ENCODE peak calls at places on chromosomes 6 and 20, in four cellular contexts. Y is HCT116, K is neural progenitor cell, V is hepatocyte. H is an unnamed sample.

GRCh38 chr20:40843251-40843650 is 154.2 kb upstream of the MAFB start:
- DNase-seq in K (no peak), Y (no peak), V (no peak), H (no peak)

GRCh38 chr6:71533939-71534379 is 245.3 kb downstream of the OGFRL1 start:
- DNase-seq in K (no peak), Y (peak; percentile 3), V (peak; percentile 48), H (peak; percentile 54)

GRCh38 chr6:82738773-82739172 is 326.9 kb downstream of the UBE3D start:
- DNase-seq in V (no peak), K (no peak), Y (no peak), H (no peak)

GRCh38 chr6:100462396-100462795 is 2.3 kb downstream of the SIM1 start:
- DNase-seq in V (no peak), K (no peak), Y (no peak), H (peak; percentile 16)

GRCh38 chr6:169145991-169146501 is 107.6 kb downstream of the THBS2 start:
- DNase-seq in K (no peak), Y (no peak), V (peak; percentile 37), H (peak; percentile 26)

GRCh38 chr6:99547526-99547925 is 20.9 kb downstream of the CCNC start:
- DNase-seq in Y (no peak), K (no peak), V (no peak), H (no peak)

GRCh38 chr20:63314566-63315239 is 21.7 kb downstream of the COL20A1 start:
- DNase-seq in K (no peak), V (no peak), Y (no peak), H (no peak)

GRCh38 chr20:50824137-50824536 is 29.3 kb downstream of the BCAS4 start:
- DNase-seq in K (no peak), V (no peak), Y (no peak), H (peak; percentile 83)

GRCh38 chr20:15860850-15861249 is 712.4 kb downstream of the KIF16B start:
- DNase-seq in V (no peak), Y (no peak), K (no peak), H (no peak)

GRCh38 chr6:71187136-71187535 is 101.5 kb upstream of the OGFRL1 start:
- DNase-seq in Y (no peak), K (no peak), V (no peak), H (no peak)

GRCh38 chr6:8435845-8436168 is 462 bp upstream of the SLC35B3 start:
- DNase-seq in V (no peak), K (no peak), Y (no peak), H (no peak)

GRCh38 chr6:48098923-48099322 is 12.1 kb downstream of the PTCHD4 start:
- DNase-seq in K (no peak), Y (no peak), V (no peak), H (peak; percentile 45)

GRCh38 chr6:48099713-48100675 is 11.0 kb downstream of the PTCHD4 start:
- DNase-seq in Y (no peak), V (no peak), K (no peak), H (peak; percentile 35)

GRCh38 chr6:48101277-48101676 is 9.7 kb downstream of the PTCHD4 start:
- DNase-seq in V (no peak), Y (no peak), K (no peak), H (peak; percentile 48)
- H3K27ac ChIP-seq in V (no peak overlapping the region), Y (no peak overlapping the region), K (no peak overlapping the region), H (no peak overlapping the region)

GRCh38 chr20:58512808-58513552 is 2.2 kb downstream of the APCDD1L start:
- DNase-seq in V (no peak), Y (no peak), K (no peak), H (peak; percentile 17)
- TF ChIP-seq EZH2 in V (no peak), Y (no peak), K (no peak), H (no peak)

GRCh38 chr6:107716688-107717089 is 107.4 kb downstream of the SCML4 start:
- DNase-seq in Y (peak; percentile 68), K (no peak), V (no peak), H (peak; percentile 32)
- TF ChIP-seq EZH2phosphoT487 in Y (no peak), K (no peak), V (no peak), H (no peak)

GRCh38 chr6:17501442-17501841 is 98.7 kb upstream of the FAM8A1 start:
- DNase-seq in Y (no peak), V (no peak), K (no peak), H (no peak)
- H3K27ac ChIP-seq in Y (no peak overlapping the region), V (no peak overlapping the region), K (no peak overlapping the region), H (no peak overlapping the region)

DNA sequence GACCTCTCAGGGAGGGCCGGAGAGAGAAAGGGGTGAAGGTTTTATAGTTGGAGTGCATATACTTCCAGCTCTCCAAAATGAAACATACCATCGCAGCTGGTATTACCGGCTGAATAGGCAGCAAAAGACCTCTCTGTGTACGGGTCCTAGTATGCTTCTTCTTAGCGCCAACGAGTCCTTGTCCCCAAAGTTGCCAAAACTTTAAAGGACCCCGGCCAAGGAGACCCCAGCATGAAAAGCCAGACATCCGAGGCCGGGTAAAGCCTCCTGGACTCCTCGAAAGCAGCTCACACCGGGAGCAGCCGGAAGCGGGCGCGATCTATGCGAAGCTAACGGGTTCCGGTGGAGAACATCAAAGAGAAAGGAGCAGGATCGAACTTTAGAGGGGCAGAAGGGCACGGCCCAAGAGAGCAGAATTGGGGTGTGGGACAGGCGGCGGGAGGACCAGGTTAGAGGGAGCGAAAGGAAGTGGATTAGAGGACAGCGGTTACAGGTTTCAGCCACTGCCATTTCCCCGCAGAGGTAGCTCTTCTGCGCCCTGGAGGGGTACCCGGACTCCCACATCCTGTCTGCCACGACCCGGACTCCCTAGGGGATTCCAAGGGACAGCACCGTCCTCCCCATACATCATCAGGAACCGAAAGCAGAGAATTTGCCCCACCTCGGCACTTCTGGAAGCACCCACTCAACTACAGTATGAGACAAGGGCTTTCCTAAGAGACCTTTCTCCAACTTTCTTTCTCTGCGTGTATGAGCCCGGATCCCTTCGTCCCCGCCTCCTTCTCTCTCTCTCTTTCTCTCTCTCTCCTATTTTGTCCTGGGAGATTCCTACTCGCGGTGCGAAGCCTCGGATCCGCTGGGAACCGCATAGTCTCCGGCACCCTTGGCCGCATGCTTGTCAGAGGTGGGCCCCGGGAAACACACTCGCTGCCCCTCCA is 602 bp upstream of the VGLL2 start:
- DNase-seq in Y (no peak), K (peak; percentile 36), V (peak; percentile 19), H (peak; percentile 55)
- TF ChIP-seq EZH2 in Y (no peak), K (peak; percentile 86), V (peak; percentile 59), H (peak; percentile 27)

GRCh38 chr6:26388441-26388840 is 5.5 kb downstream of the BTN2A2 start:
- DNase-seq in Y (no peak), V (no peak), K (no peak), H (peak; percentile 58)
- TF ChIP-seq EZH2phosphoT487 in Y (no peak), V (no peak), K (no peak), H (no peak)